ENCODE peak calls at places on chromosomes 4 and X, in eight cellular contexts. One of them, this sample, is unnamed.

GRCh38 chr4:143025111-143025704 is 159.5 kb upstream of the USP38 start:
- DNase-seq in nephron progenitor cell: no peak
- DNase-seq in heart right ventricle: no peak
- DNase-seq in GM06990: no peak
- DNase-seq in endothelial cell: peak
- DNase-seq in hepatocyte: no peak
- DNase-seq in cardiac muscle cell: peak
- DNase-seq in fibroblast of lung: peak
- DNase-seq in this sample: peak

GRCh38 chrX:80285131-80285773 is 135.0 kb upstream of the TENT5D start:
- DNase-seq in nephron progenitor cell: peak
- DNase-seq in heart right ventricle: no peak
- DNase-seq in GM06990: no peak
- DNase-seq in endothelial cell: peak
- DNase-seq in hepatocyte: peak
- DNase-seq in cardiac muscle cell: peak
- DNase-seq in fibroblast of lung: no peak
- DNase-seq in this sample: no peak

GRCh38 chrX:43753637-43754036 is 97.5 kb downstream of the MAOA start:
- DNase-seq in nephron progenitor cell: no peak
- DNase-seq in heart right ventricle: no peak
- DNase-seq in GM06990: no peak
- DNase-seq in endothelial cell: no peak
- DNase-seq in hepatocyte: no peak
- DNase-seq in cardiac muscle cell: no peak
- DNase-seq in fibroblast of lung: peak
- DNase-seq in this sample: peak

GRCh38 chr4:137909910-137910309 is 332.2 kb downstream of the SLC7A11 start:
- DNase-seq in nephron progenitor cell: no peak
- DNase-seq in heart right ventricle: no peak
- DNase-seq in GM06990: no peak
- DNase-seq in endothelial cell: no peak
- DNase-seq in hepatocyte: peak
- DNase-seq in cardiac muscle cell: peak
- DNase-seq in fibroblast of lung: no peak
- DNase-seq in this sample: peak

GRCh38 chrX:46178763-46179162 is 366.5 kb downstream of the ZNF674 start:
- DNase-seq in nephron progenitor cell: no peak
- DNase-seq in heart right ventricle: no peak
- DNase-seq in GM06990: no peak
- DNase-seq in endothelial cell: no peak
- DNase-seq in hepatocyte: no peak
- DNase-seq in cardiac muscle cell: no peak
- DNase-seq in fibroblast of lung: peak
- DNase-seq in this sample: no peak

GRCh38 chrX:42748067-42748850 is 29.7 kb downstream of the PPP1R2C start:
- DNase-seq in nephron progenitor cell: no peak
- DNase-seq in heart right ventricle: no peak
- DNase-seq in GM06990: no peak
- DNase-seq in endothelial cell: no peak
- DNase-seq in hepatocyte: no peak
- DNase-seq in cardiac muscle cell: no peak
- DNase-seq in fibroblast of lung: peak
- DNase-seq in this sample: peak

GRCh38 chrX:1487401-1487800 is 34.7 kb upstream of the ASMTL start:
- DNase-seq in nephron progenitor cell: no peak
- DNase-seq in heart right ventricle: no peak
- DNase-seq in GM06990: no peak
- DNase-seq in endothelial cell: no peak
- DNase-seq in hepatocyte: no peak
- DNase-seq in cardiac muscle cell: no peak
- DNase-seq in fibroblast of lung: no peak
- DNase-seq in this sample: no peak

GRCh38 chrX:8364369-8365141 is 100.1 kb upstream of the VCX3B start:
- DNase-seq in nephron progenitor cell: peak
- DNase-seq in heart right ventricle: no peak
- DNase-seq in GM06990: no peak
- DNase-seq in endothelial cell: peak
- DNase-seq in hepatocyte: peak
- DNase-seq in cardiac muscle cell: peak
- DNase-seq in fibroblast of lung: peak
- DNase-seq in this sample: no peak

GRCh38 chr4:7238300-7238960 is 46.1 kb downstream of the SORCS2 start:
- DNase-seq in nephron progenitor cell: no peak
- DNase-seq in heart right ventricle: no peak
- DNase-seq in GM06990: no peak
- DNase-seq in endothelial cell: no peak
- DNase-seq in hepatocyte: no peak
- DNase-seq in cardiac muscle cell: no peak
- DNase-seq in fibroblast of lung: no peak
- DNase-seq in this sample: no peak

GRCh38 chrX:55159556-55159955 is 60.6 kb upstream of the PAGE5 start:
- DNase-seq in nephron progenitor cell: no peak
- DNase-seq in heart right ventricle: no peak
- DNase-seq in GM06990: no peak
- DNase-seq in endothelial cell: no peak
- DNase-seq in hepatocyte: no peak
- DNase-seq in cardiac muscle cell: no peak
- DNase-seq in fibroblast of lung: no peak
- DNase-seq in this sample: no peak

GRCh38 chr4:7332216-7333023 is 102.3 kb downstream of the PSAPL1 start:
- DNase-seq in nephron progenitor cell: no peak
- DNase-seq in heart right ventricle: peak
- DNase-seq in GM06990: no peak
- DNase-seq in endothelial cell: no peak
- DNase-seq in hepatocyte: peak
- DNase-seq in cardiac muscle cell: no peak
- DNase-seq in fibroblast of lung: peak
- DNase-seq in this sample: peak

DNA sequence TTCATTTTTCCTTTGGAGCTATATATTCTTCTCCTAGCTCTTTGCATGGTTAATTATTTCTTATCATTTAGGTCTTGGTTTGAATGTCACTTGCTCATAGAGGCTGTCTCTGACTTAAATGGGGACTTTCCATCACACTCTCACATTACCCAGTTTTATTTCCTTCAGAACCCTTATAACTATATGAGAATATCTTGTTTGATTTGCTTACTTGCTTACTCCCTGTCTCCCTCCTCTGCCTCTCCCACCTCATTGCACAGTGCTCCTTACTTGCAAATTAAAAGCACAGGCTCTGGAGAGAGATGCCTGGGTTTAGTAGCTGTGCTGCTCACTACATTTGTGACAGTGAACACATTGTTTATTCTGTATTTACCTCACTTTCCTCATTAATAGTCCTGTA is 174.6 kb downstream of the SOWAHB start:
- DNase-seq in nephron progenitor cell: no peak
- DNase-seq in heart right ventricle: no peak
- DNase-seq in GM06990: no peak
- DNase-seq in endothelial cell: no peak
- DNase-seq in hepatocyte: no peak
- DNase-seq in cardiac muscle cell: no peak
- DNase-seq in fibroblast of lung: peak
- DNase-seq in this sample: peak
- TF ChIP-seq CTCF in nephron progenitor cell: no peak
- TF ChIP-seq CTCF in heart right ventricle: no peak
- TF ChIP-seq CTCF in GM06990: peak
- TF ChIP-seq CTCF in endothelial cell: no peak
- TF ChIP-seq CTCF in hepatocyte: no peak
- TF ChIP-seq CTCF in cardiac muscle cell: peak
- TF ChIP-seq CTCF in fibroblast of lung: peak
- TF ChIP-seq CTCF in this sample: peak

DNA sequence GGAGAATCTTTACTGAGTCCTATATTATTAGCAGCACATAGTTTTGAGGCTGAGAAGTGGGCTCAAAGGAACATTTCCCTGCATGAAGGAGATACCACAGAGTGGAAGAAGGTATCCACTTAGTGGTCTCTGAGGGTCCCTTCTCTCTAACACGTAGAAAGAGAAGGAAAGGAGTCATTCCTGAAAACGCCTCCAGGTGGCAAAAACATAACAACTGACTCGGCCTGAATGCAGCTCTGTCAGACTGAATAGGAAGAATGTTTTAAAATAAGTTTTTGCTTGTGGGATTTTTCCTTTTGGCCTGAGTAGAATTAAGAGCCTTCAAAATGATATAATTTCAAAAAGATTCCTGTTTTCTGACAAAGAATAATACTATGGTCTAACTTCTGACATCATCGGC is 23.3 kb downstream of the RPGR start:
- DNase-seq in nephron progenitor cell: no peak
- DNase-seq in heart right ventricle: no peak
- DNase-seq in GM06990: no peak
- DNase-seq in endothelial cell: peak
- DNase-seq in hepatocyte: peak
- DNase-seq in cardiac muscle cell: peak
- DNase-seq in fibroblast of lung: no peak
- DNase-seq in this sample: peak
- TF ChIP-seq CTCF in nephron progenitor cell: peak
- TF ChIP-seq CTCF in heart right ventricle: peak
- TF ChIP-seq CTCF in GM06990: peak
- TF ChIP-seq CTCF in endothelial cell: peak
- TF ChIP-seq CTCF in hepatocyte: peak
- TF ChIP-seq CTCF in cardiac muscle cell: peak
- TF ChIP-seq CTCF in fibroblast of lung: no peak
- TF ChIP-seq CTCF in this sample: peak

DNA sequence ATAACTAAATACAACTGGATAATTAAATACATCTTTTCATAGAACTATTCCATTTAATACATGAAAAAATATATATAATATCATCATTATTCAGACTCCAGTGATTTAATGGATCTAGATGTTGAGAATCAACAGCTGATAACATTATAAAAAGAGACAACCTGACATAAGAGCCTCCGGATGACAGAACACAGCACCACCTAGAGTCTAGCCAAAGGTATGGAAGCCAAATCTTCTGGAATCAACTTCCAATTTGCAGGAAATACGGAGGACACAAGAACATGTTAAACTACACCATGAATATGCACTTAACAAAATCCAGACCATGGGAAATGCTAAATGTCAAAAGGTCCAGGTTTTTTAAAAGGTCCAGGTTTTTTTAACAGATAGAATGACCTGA is 55.0 kb downstream of the LRBA start:
- DNase-seq in nephron progenitor cell: no peak
- DNase-seq in heart right ventricle: no peak
- DNase-seq in GM06990: no peak
- DNase-seq in endothelial cell: no peak
- DNase-seq in hepatocyte: peak
- DNase-seq in cardiac muscle cell: no peak
- DNase-seq in fibroblast of lung: peak
- DNase-seq in this sample: peak
- TF ChIP-seq CTCF in nephron progenitor cell: peak
- TF ChIP-seq CTCF in heart right ventricle: peak
- TF ChIP-seq CTCF in GM06990: peak
- TF ChIP-seq CTCF in endothelial cell: no peak
- TF ChIP-seq CTCF in hepatocyte: peak
- TF ChIP-seq CTCF in cardiac muscle cell: peak
- TF ChIP-seq CTCF in fibroblast of lung: peak
- TF ChIP-seq CTCF in this sample: peak

GRCh38 chr4:109978704-109979103 is 66.0 kb downstream of the EGF start:
- DNase-seq in nephron progenitor cell: no peak
- DNase-seq in heart right ventricle: no peak
- DNase-seq in GM06990: no peak
- DNase-seq in endothelial cell: no peak
- DNase-seq in hepatocyte: no peak
- DNase-seq in cardiac muscle cell: no peak
- DNase-seq in fibroblast of lung: peak
- DNase-seq in this sample: no peak
- TF ChIP-seq CTCF in nephron progenitor cell: peak
- TF ChIP-seq CTCF in heart right ventricle: no peak
- TF ChIP-seq CTCF in GM06990: peak
- TF ChIP-seq CTCF in endothelial cell: peak
- TF ChIP-seq CTCF in hepatocyte: no peak
- TF ChIP-seq CTCF in cardiac muscle cell: peak
- TF ChIP-seq CTCF in fibroblast of lung: no peak
- TF ChIP-seq CTCF in this sample: peak

GRCh38 chrX:119292445-119292844 is 56.4 kb downstream of the PGRMC1 start:
- DNase-seq in nephron progenitor cell: no peak
- DNase-seq in heart right ventricle: no peak
- DNase-seq in GM06990: no peak
- DNase-seq in endothelial cell: no peak
- DNase-seq in hepatocyte: no peak
- DNase-seq in cardiac muscle cell: no peak
- DNase-seq in fibroblast of lung: no peak
- DNase-seq in this sample: peak
- TF ChIP-seq CTCF in nephron progenitor cell: no peak
- TF ChIP-seq CTCF in heart right ventricle: no peak
- TF ChIP-seq CTCF in GM06990: no peak
- TF ChIP-seq CTCF in endothelial cell: no peak
- TF ChIP-seq CTCF in hepatocyte: no peak
- TF ChIP-seq CTCF in cardiac muscle cell: no peak
- TF ChIP-seq CTCF in fibroblast of lung: no peak
- TF ChIP-seq CTCF in this sample: peak

DNA sequence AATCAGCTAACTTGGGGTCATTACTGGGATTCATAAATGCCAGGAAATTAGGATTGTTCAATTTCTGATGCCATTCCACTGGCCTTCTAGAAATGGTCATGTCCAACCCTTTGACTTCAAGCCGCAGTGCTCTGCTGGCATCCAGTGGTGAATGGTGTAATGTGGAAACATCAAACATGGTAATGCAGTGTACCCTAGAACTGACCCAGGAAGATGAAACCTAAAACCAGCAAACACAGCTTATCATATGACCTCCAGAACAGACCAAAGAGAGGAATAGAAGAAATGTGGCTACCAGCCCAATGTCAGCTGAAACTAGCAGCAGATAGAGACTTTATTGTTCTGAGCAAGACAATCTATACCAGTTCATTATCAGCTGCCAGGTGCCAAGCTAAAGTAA is 13.8 kb downstream of the CXCL13 start:
- DNase-seq in nephron progenitor cell: no peak
- DNase-seq in heart right ventricle: no peak
- DNase-seq in GM06990: no peak
- DNase-seq in endothelial cell: no peak
- DNase-seq in hepatocyte: no peak
- DNase-seq in cardiac muscle cell: no peak
- DNase-seq in fibroblast of lung: no peak
- DNase-seq in this sample: peak
- TF ChIP-seq CTCF in nephron progenitor cell: no peak
- TF ChIP-seq CTCF in heart right ventricle: no peak
- TF ChIP-seq CTCF in GM06990: no peak
- TF ChIP-seq CTCF in endothelial cell: no peak
- TF ChIP-seq CTCF in hepatocyte: no peak
- TF ChIP-seq CTCF in cardiac muscle cell: no peak
- TF ChIP-seq CTCF in fibroblast of lung: no peak
- TF ChIP-seq CTCF in this sample: no peak

GRCh38 chr4:173041482-173041881 is 127.1 kb upstream of the GALNT7 start:
- DNase-seq in nephron progenitor cell: no peak
- DNase-seq in heart right ventricle: no peak
- DNase-seq in GM06990: no peak
- DNase-seq in endothelial cell: no peak
- DNase-seq in hepatocyte: no peak
- DNase-seq in cardiac muscle cell: no peak
- DNase-seq in fibroblast of lung: no peak
- DNase-seq in this sample: no peak
- TF ChIP-seq CTCF in nephron progenitor cell: no peak
- TF ChIP-seq CTCF in heart right ventricle: no peak
- TF ChIP-seq CTCF in GM06990: no peak
- TF ChIP-seq CTCF in endothelial cell: no peak
- TF ChIP-seq CTCF in hepatocyte: no peak
- TF ChIP-seq CTCF in cardiac muscle cell: no peak
- TF ChIP-seq CTCF in fibroblast of lung: no peak
- TF ChIP-seq CTCF in this sample: no peak